ENCODE peak calls at places on chromosomes 1 and 21, in eight cellular contexts. V is GM03348; T is mesendoderm; A is neural crest cell; I is posterior vena cava; J is HuH-7.5; W is glutamatergic neuron; K is activated naive CD4-positive, alpha-beta T cell treated with Interleukin-2 at 50 U/mL for 16 hours. G is an unnamed sample.

GRCh38 chr1:228265167-228265566 is 57.3 kb downstream of the OBSCN start:
- DNase-seq in V (peak), T (no peak), A (no peak), I (no peak), J (no peak), W (no peak), K (no peak), G (no peak)

GRCh38 chr1:7401814-7402547 is 369.1 kb upstream of the VAMP3 start:
- DNase-seq in V (peak), T (peak), A (peak), I (no peak), J (no peak), W (no peak), K (no peak), G (peak)

GRCh38 chr1:25608488-25609178 is 8.0 kb upstream of the MAN1C1 start:
- DNase-seq in V (peak), T (peak), A (peak), I (peak), J (peak), W (peak), K (peak), G (peak)

GRCh38 chr1:206955476-206956312 is 9.4 kb upstream of the PIGR start:
- DNase-seq in V (no peak), T (peak), A (no peak), I (no peak), J (peak), W (no peak), K (no peak), G (no peak)

GRCh38 chr1:940121-941026 is 16.7 kb downstream of the SAMD11 start:
- DNase-seq in V (peak), T (peak), A (no peak), I (peak), J (peak), W (peak), K (peak), G (no peak)

GRCh38 chr1:66824771-66825170 is 23.7 kb upstream of the INSL5 start:
- DNase-seq in V (no peak), T (no peak), A (no peak), I (no peak), J (no peak), W (no peak), K (no peak), G (no peak)

GRCh38 chr1:158145173-158145719 is 35.4 kb upstream of the CD1D start:
- DNase-seq in V (no peak), T (no peak), A (no peak), I (no peak), J (no peak), W (no peak), K (no peak), G (no peak)

GRCh38 chr1:58814251-58815068 is 30.6 kb upstream of the JUN start:
- DNase-seq in V (no peak), T (peak), A (peak), I (peak), J (peak), W (peak), K (no peak), G (no peak)

GRCh38 chr1:151156515-151156819 is at the start of gene TNFAIP8L2:
- DNase-seq in V (no peak), T (peak), A (no peak), I (peak), J (no peak), W (no peak), K (peak), G (no peak)

GRCh38 chr1:24635195-24635843 is 7.8 kb upstream of the SRRM1 start:
- DNase-seq in V (peak), T (peak), A (no peak), I (no peak), J (peak), W (no peak), K (no peak), G (no peak)

GRCh38 chr1:204130178-204130577 is 21.7 kb downstream of the ETNK2 start:
- DNase-seq in V (no peak), T (no peak), A (no peak), I (no peak), J (no peak), W (no peak), K (no peak), G (no peak)

GRCh38 chr1:10544239-10544638 is 69.5 kb downstream of the PEX14 start:
- DNase-seq in V (no peak), T (no peak), A (no peak), I (no peak), J (no peak), W (no peak), K (no peak), G (no peak)

GRCh38 chr1:222250376-222250775 is 297.5 kb downstream of the HHIPL2 start:
- DNase-seq in V (peak), T (no peak), A (no peak), I (no peak), J (no peak), W (no peak), K (no peak), G (no peak)

GRCh38 chr1:108570128-108570527 is 10.2 kb downstream of the EEIG2 start:
- DNase-seq in V (peak), T (peak), A (no peak), I (no peak), J (peak), W (no peak), K (no peak), G (no peak)

GRCh38 chr1:16012590-16013219 is 5.1 kb downstream of the HSPB7 start:
- DNase-seq in V (peak), T (peak), A (peak), I (peak), J (peak), W (no peak), K (peak), G (no peak)

GRCh38 chr1:28437260-28437923 is 67.9 kb downstream of the PHACTR4 start:
- DNase-seq in V (no peak), T (peak), A (no peak), I (no peak), J (no peak), W (no peak), K (no peak), G (no peak)

GRCh38 chr1:205709059-205709398 is 28.7 kb upstream of the SLC45A3 start:
- DNase-seq in V (peak), T (no peak), A (no peak), I (no peak), J (no peak), W (no peak), K (no peak), G (no peak)

GRCh38 chr1:66931548-66932124 is 6.8 kb downstream of the MIER1 start:
- DNase-seq in V (no peak), T (no peak), A (no peak), I (no peak), J (no peak), W (no peak), K (no peak), G (no peak)

GRCh38 chr21:41952568-41953248 is 1.1 kb downstream of the C2CD2 start:
- DNase-seq in V (no peak), T (peak), A (no peak), I (peak), J (no peak), W (no peak), K (no peak), G (no peak)

GRCh38 chr1:151476083-151476482 is 16.8 kb upstream of the POGZ start:
- DNase-seq in V (no peak), T (peak), A (no peak), I (no peak), J (no peak), W (no peak), K (no peak), G (no peak)

GRCh38 chr1:243496806-243497205 is 241.0 kb downstream of the SDCCAG8 start:
- DNase-seq in V (no peak), T (no peak), A (no peak), I (no peak), J (no peak), W (no peak), K (no peak), G (no peak)

GRCh38 chr1:39164256-39164655 is 40.2 kb upstream of the MACF1 start:
- DNase-seq in V (no peak), T (no peak), A (no peak), I (no peak), J (no peak), W (no peak), K (no peak), G (no peak)

GRCh38 chr1:225388372-225388771 is 39.5 kb downstream of the LBR start:
- DNase-seq in V (no peak), T (peak), A (no peak), I (no peak), J (no peak), W (no peak), K (no peak), G (no peak)

GRCh38 chr1:79259390-79260336 is 253.1 kb upstream of the ADGRL4 start:
- DNase-seq in V (peak), T (peak), A (no peak), I (no peak), J (peak), W (no peak), K (no peak), G (no peak)

GRCh38 chr1:64875606-64876005 is 90.7 kb downstream of the JAK1 start:
- DNase-seq in V (no peak), T (no peak), A (no peak), I (no peak), J (no peak), W (no peak), K (no peak), G (no peak)

GRCh38 chr21:33434770-33435360 is 31.7 kb downstream of the IFNGR2 start:
- DNase-seq in V (peak), T (no peak), A (no peak), I (no peak), J (no peak), W (no peak), K (peak), G (no peak)

GRCh38 chr1:87594736-87595383 is 266.2 kb downstream of the LMO4 start:
- DNase-seq in V (no peak), T (no peak), A (no peak), I (no peak), J (no peak), W (no peak), K (no peak), G (no peak)

GRCh38 chr1:28580706-28581530 is 11.1 kb upstream of the RAB42 start:
- DNase-seq in V (peak), T (peak), A (peak), I (peak), J (peak), W (peak), K (peak), G (no peak)

GRCh38 chr1:113978863-113979702 is at the start of gene OLFML3:
- DNase-seq in V (peak), T (peak), A (peak), I (peak), J (peak), W (peak), K (peak), G (peak)

GRCh38 chr1:50265790-50266314 is 157.1 kb downstream of the ELAVL4 start:
- DNase-seq in V (peak), T (peak), A (no peak), I (no peak), J (no peak), W (no peak), K (no peak), G (no peak)

GRCh38 chr21:45929477-45929876 is 52.1 kb upstream of the COL6A1 start:
- DNase-seq in V (no peak), T (no peak), A (no peak), I (no peak), J (no peak), W (no peak), K (no peak), G (no peak)

GRCh38 chr1:75908717-75909152 is 23.5 kb downstream of the ASB17 start:
- DNase-seq in V (peak), T (peak), A (peak), I (no peak), J (peak), W (peak), K (no peak), G (no peak)

GRCh38 chr1:115412286-115412685 is 74.2 kb upstream of the NGF start:
- DNase-seq in V (no peak), T (no peak), A (no peak), I (no peak), J (no peak), W (no peak), K (no peak), G (no peak)

GRCh38 chr1:200206340-200206739 is 178.8 kb downstream of the NR5A2 start:
- DNase-seq in V (peak), T (no peak), A (no peak), I (no peak), J (no peak), W (no peak), K (no peak), G (no peak)

GRCh38 chr21:45467221-45467779 is 62.3 kb downstream of the COL18A1 start:
- DNase-seq in V (no peak), T (no peak), A (no peak), I (peak), J (no peak), W (peak), K (no peak), G (no peak)

GRCh38 chr1:21104683-21105082 is 72.0 kb downstream of the EIF4G3 start:
- DNase-seq in V (no peak), T (no peak), A (no peak), I (no peak), J (no peak), W (no peak), K (no peak), G (no peak)